ENCODE peak calls at places on chromosomes 7 and 10, in four cellular contexts. R is cardiac muscle cell, U is aorta, A is uterus. H is an unnamed sample. For H3K4me1, the result is how much of the 10 kb centered on the place peaks cover.

GRCh38 chr10:46528675-46529615 is 27.5 kb downstream of the GPRIN2 start:
- DNase-seq in A (peak), U (peak), R (no peak), H (peak)

GRCh38 chr10:37314350-37314749 is 189.0 kb downstream of the ANKRD30A start:
- DNase-seq in R (no peak), A (no peak), U (no peak), H (no peak)

GRCh38 chr7:26534649-26535482 is 243.2 kb downstream of the SNX10 start:
- DNase-seq in A (no peak), U (no peak), R (no peak), H (no peak)

GRCh38 chr7:49091519-49091918 is 167.2 kb downstream of the CDC14C start:
- DNase-seq in U (no peak), A (no peak), R (no peak), H (no peak)

GRCh38 chr7:48102530-48102929 is 13.5 kb downstream of the UPP1 start:
- DNase-seq in U (no peak), A (no peak), R (no peak), H (no peak)

GRCh38 chr7:33905389-33906032 is at the start of gene BMPER:
- DNase-seq in U (peak), A (peak), R (no peak), H (peak)

GRCh38 chr7:94650137-94650536 is 5.8 kb downstream of the SGCE start:
- DNase-seq in R (no peak), A (no peak), U (no peak), H (peak)

GRCh38 chr7:69967152-69967591 is 368.9 kb downstream of the AUTS2 start:
- DNase-seq in R (peak), U (no peak), A (peak), H (peak)

GRCh38 chr7:120805636-120806388 is 52.1 kb downstream of the TSPAN12 start:
- DNase-seq in A (peak), U (no peak), R (peak), H (no peak)

GRCh38 chr7:124996778-124997177 is 67.2 kb upstream of the POT1 start:
- DNase-seq in U (no peak), R (peak), A (no peak), H (no peak)

GRCh38 chr7:114959931-114960330 is 38.0 kb downstream of the MDFIC start:
- DNase-seq in A (no peak), U (no peak), R (no peak), H (no peak)

GRCh38 chr7:46764100-46764941 is 817.6 kb downstream of the TNS3 start:
- DNase-seq in R (peak), A (no peak), U (no peak), H (no peak)

GRCh38 chr10:118422241-118422640 is 80.1 kb upstream of the FAM204A start:
- DNase-seq in R (no peak), U (no peak), A (no peak), H (no peak)

GRCh38 chr10:70462349-70462984 is 16.1 kb upstream of the PALD1 start:
- DNase-seq in A (peak), U (peak), R (no peak), H (no peak)

GRCh38 chr7:70044064-70044463 is 445.8 kb downstream of the AUTS2 start:
- DNase-seq in A (peak), R (no peak), U (no peak), H (no peak)

GRCh38 chr7:65307651-65308299 is 65.9 kb upstream of the ZNF92 start:
- DNase-seq in U (no peak), A (peak), R (peak), H (peak)

GRCh38 chr7:155107126-155107525 is 37.0 kb downstream of the HTR5A start:
- DNase-seq in A (no peak), R (no peak), U (no peak), H (no peak)

GRCh38 chr10:614341-614664 is 75.2 kb downstream of the DIP2C start:
- DNase-seq in U (peak), R (no peak), A (no peak), H (no peak)

GRCh38 chr10:119807960-119808697 is 64.5 kb downstream of the MCMBP start:
- DNase-seq in A (no peak), R (peak), U (no peak), H (no peak)

GRCh38 chr10:132168571-132169030 is 18.1 kb upstream of the DPYSL4 start:
- DNase-seq in U (peak), R (no peak), A (no peak), H (no peak)

GRCh38 chr10:130510755-130511154 is 374.6 kb downstream of the GLRX3 start:
- DNase-seq in U (no peak), A (no peak), R (no peak), H (no peak)

GRCh38 chr10:76942556-76943416 is 694.8 kb downstream of the KCNMA1 start:
- DNase-seq in A (no peak), U (no peak), R (peak), H (no peak)

GRCh38 chr7:48279420-48279819 is 108.2 kb downstream of the ABCA13 start:
- DNase-seq in A (no peak), R (no peak), U (no peak), H (no peak)

GRCh38 chr7:21617916-21618390 is 75.1 kb downstream of the DNAH11 start:
- DNase-seq in A (no peak), R (peak), U (peak), H (peak)

GRCh38 chr10:48681749-48682148 is 2.9 kb upstream of the WDFY4 start:
- DNase-seq in A (no peak), R (no peak), U (no peak), H (no peak)

GRCh38 chr10:128628252-128628651 is 502.0 kb upstream of the MKI67 start:
- DNase-seq in R (no peak), U (no peak), A (no peak), H (no peak)

GRCh38 chr10:35016009-35016408 is 74.1 kb downstream of the CUL2 start:
- DNase-seq in A (no peak), R (no peak), U (no peak), H (no peak)

GRCh38 chr10:78004215-78005026 is 24.9 kb downstream of the POLR3A start:
- DNase-seq in R (no peak), A (no peak), U (no peak), H (no peak)

GRCh38 chr7:2873686-2874551 is 29.8 kb upstream of the GNA12 start:
- DNase-seq in U (no peak), R (peak), A (no peak), H (no peak)

GRCh38 chr10:103941801-103942200 is 23.8 kb upstream of the STN1 start:
- DNase-seq in U (no peak), R (no peak), A (no peak), H (no peak)

GRCh38 chr7:7972128-7972527 is 3.5 kb downstream of the GLCCI1 start:
- DNase-seq in R (no peak), A (no peak), U (no peak), H (no peak)

GRCh38 chr10:132281915-132282666 is 25.7 kb downstream of the STK32C start:
- DNase-seq in U (peak), A (no peak), R (no peak), H (no peak)

GRCh38 chr10:15254808-15255655 is 86.5 kb upstream of the NMT2 start:
- DNase-seq in U (no peak), A (no peak), R (no peak), H (no peak)

GRCh38 chr10:15252396-15252795 is 83.9 kb upstream of the NMT2 start:
- DNase-seq in A (no peak), R (no peak), U (no peak), H (no peak)

GRCh38 chr10:15253951-15254807 is 85.7 kb upstream of the NMT2 start:
- DNase-seq in R (no peak), U (no peak), A (no peak), H (no peak)

GRCh38 chr10:15255961-15256360 is 87.5 kb upstream of the NMT2 start:
- DNase-seq in U (no peak), R (no peak), A (no peak), H (no peak)

DNA sequence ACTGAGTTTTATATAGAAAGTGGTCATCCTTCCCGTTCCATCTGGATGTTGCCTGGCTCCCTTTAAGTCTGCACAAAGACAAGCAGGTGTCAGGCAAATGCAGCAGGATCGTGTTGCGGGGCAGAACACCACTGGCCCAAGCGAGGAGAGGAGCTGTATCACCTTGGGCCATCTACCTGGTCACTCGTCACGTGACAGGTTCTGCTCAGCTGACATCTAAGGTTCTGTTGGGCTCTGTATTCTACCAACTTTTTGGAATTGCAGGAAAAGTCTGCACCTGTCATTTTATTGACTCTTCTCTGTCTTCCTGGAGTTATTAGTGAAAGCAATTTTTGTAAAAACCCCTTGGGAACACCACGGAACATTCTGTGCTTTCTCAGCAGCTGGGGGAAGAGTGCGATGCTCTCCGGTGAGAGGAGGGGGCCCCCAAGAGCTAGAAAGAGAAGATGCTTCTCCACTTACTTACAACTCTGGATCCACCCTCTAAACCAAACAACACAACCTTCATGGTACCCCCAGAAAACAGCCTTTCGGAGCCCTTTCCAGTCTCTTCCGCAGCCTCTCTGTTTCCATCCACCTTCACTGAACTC is 83.4 kb upstream of the NMT2 start:
- DNase-seq in R (no peak), U (no peak), A (no peak), H (no peak)
- H3K4me1 ChIP-seq in R (under half), U (under half), A (under half), H (under half)

GRCh38 chr7:3922175-3922635 is 621.2 kb downstream of the SDK1 start:
- DNase-seq in U (no peak), R (peak), A (no peak), H (no peak)
- H3K4me3 ChIP-seq in U (no peak), R (no peak), A (no peak), H (no peak)

GRCh38 chr10:98963608-98964007 is 272.0 kb downstream of the HPSE2 start:
- DNase-seq in R (no peak), U (no peak), A (no peak), H (no peak)
- H3K4me1 ChIP-seq in R (under half), U (under half), A (under half), H (under half)

DNA sequence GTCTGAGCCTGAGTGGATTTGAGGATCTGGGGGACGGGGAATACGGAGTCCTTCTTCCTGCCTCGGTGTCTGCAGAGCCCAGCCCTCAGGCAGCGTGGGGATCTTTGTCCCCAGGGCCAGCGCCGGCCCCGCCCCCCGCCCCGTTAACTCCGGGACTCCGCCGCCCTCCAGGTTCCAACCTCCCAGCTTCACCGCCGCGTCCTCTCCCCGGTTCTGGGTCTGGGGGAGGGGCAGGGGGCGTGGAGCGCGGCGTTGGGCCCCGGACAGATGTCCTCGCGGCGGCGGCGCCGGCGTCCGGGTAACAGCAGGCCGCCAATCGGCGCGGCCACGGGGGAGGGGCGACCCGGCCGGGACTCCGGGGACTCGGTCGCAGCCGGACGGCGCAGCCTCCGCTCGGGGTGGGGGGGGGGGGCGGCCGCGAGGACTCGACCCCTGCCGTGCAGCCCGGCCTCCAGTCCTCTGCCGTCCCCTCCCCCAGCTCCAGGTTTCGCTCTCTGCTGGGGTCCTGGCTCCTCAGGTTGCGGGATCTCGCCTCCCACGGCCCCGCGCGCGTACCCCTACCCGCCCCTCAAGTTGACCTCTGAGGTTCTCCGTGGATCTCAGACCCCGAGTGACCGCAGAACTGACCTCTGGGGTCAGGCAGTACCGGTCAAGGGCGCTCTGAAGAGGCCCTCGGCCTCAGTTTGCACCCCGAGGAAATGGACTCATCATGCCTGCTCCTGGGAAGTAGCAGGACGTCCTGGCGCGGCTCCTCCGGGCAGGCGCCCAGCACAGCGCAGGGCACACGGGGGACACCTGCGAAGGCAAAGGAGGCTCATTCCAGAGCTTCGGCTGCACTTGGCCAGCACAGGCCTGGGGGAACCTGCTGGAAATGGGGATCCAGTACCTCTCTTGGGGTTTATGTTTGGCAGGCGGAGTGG is 2.3 kb upstream of the ELFN1 start:
- DNase-seq in U (peak), R (no peak), A (no peak), H (peak)
- H3K4me3 ChIP-seq in U (no peak), R (peak), A (peak), H (peak)

GRCh38 chr7:98115746-98116525 is 9.3 kb downstream of the LMTK2 start:
- DNase-seq in R (no peak), A (no peak), U (no peak), H (no peak)
- H3K4me1 ChIP-seq in R (under half), A (under half), U (under half), H (under half)

DNA sequence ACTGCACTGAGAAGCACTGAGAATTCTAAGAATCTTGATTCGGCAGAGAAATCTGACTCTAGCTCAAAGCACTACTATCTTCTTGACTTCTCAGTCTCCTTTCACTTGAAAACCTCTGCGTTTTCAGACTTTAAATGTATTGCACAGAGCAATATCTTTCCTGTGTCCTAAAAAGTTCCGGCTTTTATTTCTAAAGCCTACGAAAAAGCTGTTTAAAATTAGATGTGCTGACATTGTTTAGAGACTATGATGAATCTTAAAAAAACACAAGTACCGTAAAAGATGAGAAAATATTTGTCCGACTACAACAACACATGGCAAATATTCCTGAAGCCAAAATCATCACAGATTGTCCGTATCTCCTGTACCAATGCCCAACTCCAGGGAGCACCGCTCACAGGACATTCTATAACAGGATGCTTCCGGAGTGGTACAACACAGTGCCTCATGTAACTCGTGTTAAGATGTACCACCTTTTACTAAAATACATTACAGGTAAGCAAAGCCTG is 136.9 kb downstream of the CUBN start:
- DNase-seq in A (no peak), U (no peak), R (peak), H (no peak)
- H3K4me3 ChIP-seq in A (no peak), U (peak), R (no peak), H (no peak)

GRCh38 chr7:28207486-28208158 is 27.0 kb upstream of the JAZF1 start:
- DNase-seq in A (no peak), U (no peak), R (no peak), H (no peak)
- H3K4me1 ChIP-seq in A (under half), U (under half), R (under half), H (under half)

H was measured in left lung.